ENCODE peak calls at places on chromosomes 7 and 10, in five cellular contexts. One of them, this sample, is unnamed.

GRCh38 chr10:78937388-78937787 is 131.4 kb upstream of the ZMIZ1 start:
- DNase-seq in OCI-LY7: no peak
- DNase-seq in cortex of kidney: no peak
- DNase-seq in sciatic nerve: no peak
- DNase-seq in NCI-H510A treated with DMSO at 0.1 percent for 48 hours: no peak
- DNase-seq in this sample: no peak

GRCh38 chr10:133315847-133316246 is 7.1 kb downstream of the ZNF511 start:
- DNase-seq in OCI-LY7: peak
- DNase-seq in NCI-H510A treated with DMSO at 0.1 percent for 48 hours: no peak
- DNase-seq in cortex of kidney: no peak
- DNase-seq in sciatic nerve: no peak
- DNase-seq in this sample: peak

GRCh38 chr10:133308431-133309110 is at the start of the genes TUBGCP2 and ZNF511:
- DNase-seq in sciatic nerve: peak
- DNase-seq in cortex of kidney: no peak
- DNase-seq in NCI-H510A treated with DMSO at 0.1 percent for 48 hours: peak
- DNase-seq in OCI-LY7: peak
- DNase-seq in this sample: peak

GRCh38 chr10:62618576-62619408 is 185.7 kb upstream of the ADO start:
- DNase-seq in OCI-LY7: peak
- DNase-seq in NCI-H510A treated with DMSO at 0.1 percent for 48 hours: no peak
- DNase-seq in sciatic nerve: no peak
- DNase-seq in cortex of kidney: no peak
- DNase-seq in this sample: peak

GRCh38 chr10:114110174-114110972 is 63.6 kb downstream of the CCDC186 start:
- DNase-seq in sciatic nerve: no peak
- DNase-seq in cortex of kidney: no peak
- DNase-seq in OCI-LY7: peak
- DNase-seq in NCI-H510A treated with DMSO at 0.1 percent for 48 hours: no peak
- DNase-seq in this sample: no peak

GRCh38 chr7:118053353-118053752 is 130.6 kb upstream of the LSM8 start:
- DNase-seq in sciatic nerve: no peak
- DNase-seq in cortex of kidney: no peak
- DNase-seq in OCI-LY7: no peak
- DNase-seq in NCI-H510A treated with DMSO at 0.1 percent for 48 hours: no peak
- DNase-seq in this sample: no peak

GRCh38 chr10:6401066-6401465 is 179.0 kb downstream of the PRKCQ start:
- DNase-seq in cortex of kidney: no peak
- DNase-seq in NCI-H510A treated with DMSO at 0.1 percent for 48 hours: no peak
- DNase-seq in sciatic nerve: no peak
- DNase-seq in OCI-LY7: no peak
- DNase-seq in this sample: no peak

GRCh38 chr10:6299234-6299633 is 96.5 kb downstream of the PFKFB3 start:
- DNase-seq in cortex of kidney: no peak
- DNase-seq in OCI-LY7: no peak
- DNase-seq in NCI-H510A treated with DMSO at 0.1 percent for 48 hours: no peak
- DNase-seq in sciatic nerve: no peak
- DNase-seq in this sample: no peak

GRCh38 chr10:63480237-63480636 is 14.5 kb upstream of the JMJD1C start:
- DNase-seq in cortex of kidney: no peak
- DNase-seq in OCI-LY7: no peak
- DNase-seq in NCI-H510A treated with DMSO at 0.1 percent for 48 hours: no peak
- DNase-seq in sciatic nerve: no peak
- DNase-seq in this sample: no peak

GRCh38 chr10:110016037-110016436 is 8.3 kb downstream of the ADD3 start:
- DNase-seq in sciatic nerve: no peak
- DNase-seq in cortex of kidney: no peak
- DNase-seq in NCI-H510A treated with DMSO at 0.1 percent for 48 hours: no peak
- DNase-seq in OCI-LY7: peak
- DNase-seq in this sample: no peak

GRCh38 chr7:69411018-69411417 is 187.3 kb upstream of the AUTS2 start:
- DNase-seq in sciatic nerve: no peak
- DNase-seq in OCI-LY7: no peak
- DNase-seq in NCI-H510A treated with DMSO at 0.1 percent for 48 hours: no peak
- DNase-seq in cortex of kidney: no peak
- DNase-seq in this sample: no peak

GRCh38 chr10:21364196-21365114 is 161.0 kb downstream of the SKIDA1 start:
- DNase-seq in OCI-LY7: no peak
- DNase-seq in sciatic nerve: no peak
- DNase-seq in cortex of kidney: no peak
- DNase-seq in NCI-H510A treated with DMSO at 0.1 percent for 48 hours: no peak
- DNase-seq in this sample: no peak

GRCh38 chr10:113961261-113961938 is 82.3 kb upstream of the ADRB1 start:
- DNase-seq in sciatic nerve: no peak
- DNase-seq in cortex of kidney: no peak
- DNase-seq in NCI-H510A treated with DMSO at 0.1 percent for 48 hours: peak
- DNase-seq in OCI-LY7: peak
- DNase-seq in this sample: no peak

GRCh38 chr7:66452165-66452564 is 176.5 kb upstream of the KCTD7 start:
- DNase-seq in sciatic nerve: no peak
- DNase-seq in OCI-LY7: no peak
- DNase-seq in cortex of kidney: no peak
- DNase-seq in NCI-H510A treated with DMSO at 0.1 percent for 48 hours: no peak
- DNase-seq in this sample: no peak

GRCh38 chr7:85972504-85973141 is 671.1 kb upstream of the GRM3 start:
- DNase-seq in sciatic nerve: no peak
- DNase-seq in cortex of kidney: no peak
- DNase-seq in OCI-LY7: no peak
- DNase-seq in NCI-H510A treated with DMSO at 0.1 percent for 48 hours: no peak
- DNase-seq in this sample: no peak

GRCh38 chr7:82865856-82866255 is 296.8 kb downstream of the PCLO start:
- DNase-seq in NCI-H510A treated with DMSO at 0.1 percent for 48 hours: no peak
- DNase-seq in sciatic nerve: no peak
- DNase-seq in OCI-LY7: no peak
- DNase-seq in cortex of kidney: no peak
- DNase-seq in this sample: no peak

GRCh38 chr7:111756687-111757178 is 194.4 kb upstream of the IMMP2L start:
- DNase-seq in sciatic nerve: peak
- DNase-seq in OCI-LY7: no peak
- DNase-seq in cortex of kidney: no peak
- DNase-seq in NCI-H510A treated with DMSO at 0.1 percent for 48 hours: no peak
- DNase-seq in this sample: no peak

GRCh38 chr10:132735341-132735775 is 50.6 kb downstream of the NKX6-2 start:
- DNase-seq in OCI-LY7: no peak
- DNase-seq in sciatic nerve: no peak
- DNase-seq in cortex of kidney: no peak
- DNase-seq in NCI-H510A treated with DMSO at 0.1 percent for 48 hours: no peak
- DNase-seq in this sample: no peak

GRCh38 chr7:1246170-1246870 is 13.6 kb downstream of the UNCX start:
- DNase-seq in sciatic nerve: no peak
- DNase-seq in NCI-H510A treated with DMSO at 0.1 percent for 48 hours: no peak
- DNase-seq in cortex of kidney: no peak
- DNase-seq in OCI-LY7: no peak
- DNase-seq in this sample: no peak

GRCh38 chr7:90626011-90626410 is 29.9 kb downstream of the CDK14 start:
- DNase-seq in sciatic nerve: no peak
- DNase-seq in cortex of kidney: no peak
- DNase-seq in NCI-H510A treated with DMSO at 0.1 percent for 48 hours: no peak
- DNase-seq in OCI-LY7: no peak
- DNase-seq in this sample: no peak

GRCh38 chr7:150947761-150948680 is 30.1 kb downstream of the KCNH2 start:
- DNase-seq in sciatic nerve: peak
- DNase-seq in OCI-LY7: no peak
- DNase-seq in NCI-H510A treated with DMSO at 0.1 percent for 48 hours: no peak
- DNase-seq in cortex of kidney: no peak
- DNase-seq in this sample: no peak

GRCh38 chr7:109868215-109868614 is 1222.7 kb upstream of the LRRN3 start:
- DNase-seq in OCI-LY7: no peak
- DNase-seq in sciatic nerve: no peak
- DNase-seq in NCI-H510A treated with DMSO at 0.1 percent for 48 hours: peak
- DNase-seq in cortex of kidney: no peak
- DNase-seq in this sample: no peak

GRCh38 chr7:142104550-142105527 is 6.7 kb upstream of the MGAM2 start:
- DNase-seq in NCI-H510A treated with DMSO at 0.1 percent for 48 hours: no peak
- DNase-seq in cortex of kidney: no peak
- DNase-seq in OCI-LY7: no peak
- DNase-seq in sciatic nerve: no peak
- DNase-seq in this sample: no peak

GRCh38 chr7:12607134-12607533 is 36.6 kb downstream of the SCIN start:
- DNase-seq in NCI-H510A treated with DMSO at 0.1 percent for 48 hours: peak
- DNase-seq in sciatic nerve: no peak
- DNase-seq in OCI-LY7: no peak
- DNase-seq in cortex of kidney: no peak
- DNase-seq in this sample: no peak

GRCh38 chr7:2978403-2978802 is 65.3 kb downstream of the CARD11 start:
- DNase-seq in NCI-H510A treated with DMSO at 0.1 percent for 48 hours: no peak
- DNase-seq in cortex of kidney: no peak
- DNase-seq in sciatic nerve: no peak
- DNase-seq in OCI-LY7: peak
- DNase-seq in this sample: peak

GRCh38 chr10:109992485-109992884 is 15.3 kb upstream of the ADD3 start:
- DNase-seq in cortex of kidney: no peak
- DNase-seq in OCI-LY7: no peak
- DNase-seq in NCI-H510A treated with DMSO at 0.1 percent for 48 hours: no peak
- DNase-seq in sciatic nerve: no peak
- DNase-seq in this sample: no peak

GRCh38 chr10:7264313-7264741 is 146.5 kb downstream of the SFMBT2 start:
- DNase-seq in NCI-H510A treated with DMSO at 0.1 percent for 48 hours: no peak
- DNase-seq in cortex of kidney: no peak
- DNase-seq in OCI-LY7: no peak
- DNase-seq in sciatic nerve: no peak
- DNase-seq in this sample: no peak

GRCh38 chr10:29409241-29410051 is 120.6 kb downstream of the LYZL1 start:
- DNase-seq in NCI-H510A treated with DMSO at 0.1 percent for 48 hours: peak
- DNase-seq in OCI-LY7: no peak
- DNase-seq in cortex of kidney: peak
- DNase-seq in sciatic nerve: peak
- DNase-seq in this sample: no peak

GRCh38 chr7:2968176-2968575 is 75.5 kb downstream of the CARD11 start:
- DNase-seq in cortex of kidney: no peak
- DNase-seq in OCI-LY7: no peak
- DNase-seq in NCI-H510A treated with DMSO at 0.1 percent for 48 hours: peak
- DNase-seq in sciatic nerve: peak
- DNase-seq in this sample: no peak

GRCh38 chr10:118585234-118585633 is 10.2 kb downstream of the PRLHR start:
- DNase-seq in OCI-LY7: no peak
- DNase-seq in sciatic nerve: no peak
- DNase-seq in NCI-H510A treated with DMSO at 0.1 percent for 48 hours: no peak
- DNase-seq in cortex of kidney: no peak
- DNase-seq in this sample: no peak

GRCh38 chr10:18681971-18682403 is 22.8 kb downstream of the ARL5B start:
- DNase-seq in sciatic nerve: no peak
- DNase-seq in OCI-LY7: no peak
- DNase-seq in cortex of kidney: no peak
- DNase-seq in NCI-H510A treated with DMSO at 0.1 percent for 48 hours: no peak
- DNase-seq in this sample: no peak

GRCh38 chr10:79137826-79138225 is 69.1 kb downstream of the ZMIZ1 start:
- DNase-seq in sciatic nerve: no peak
- DNase-seq in cortex of kidney: no peak
- DNase-seq in NCI-H510A treated with DMSO at 0.1 percent for 48 hours: no peak
- DNase-seq in OCI-LY7: peak
- DNase-seq in this sample: peak

GRCh38 chr10:91579351-91579985 is 53.4 kb downstream of the PPP1R3C start:
- DNase-seq in cortex of kidney: no peak
- DNase-seq in NCI-H510A treated with DMSO at 0.1 percent for 48 hours: no peak
- DNase-seq in OCI-LY7: no peak
- DNase-seq in sciatic nerve: no peak
- DNase-seq in this sample: no peak

GRCh38 chr7:24956021-24956420 is 24.0 kb downstream of the OSBPL3 start:
- DNase-seq in cortex of kidney: no peak
- DNase-seq in OCI-LY7: no peak
- DNase-seq in NCI-H510A treated with DMSO at 0.1 percent for 48 hours: no peak
- DNase-seq in sciatic nerve: no peak
- DNase-seq in this sample: no peak

GRCh38 chr7:42065942-42066341 is 171.1 kb downstream of the GLI3 start:
- DNase-seq in sciatic nerve: no peak
- DNase-seq in NCI-H510A treated with DMSO at 0.1 percent for 48 hours: no peak
- DNase-seq in cortex of kidney: no peak
- DNase-seq in OCI-LY7: no peak
- DNase-seq in this sample: no peak

GRCh38 chr7:105141068-105141467 is 127.1 kb downstream of the KMT2E start:
- DNase-seq in sciatic nerve: no peak
- DNase-seq in NCI-H510A treated with DMSO at 0.1 percent for 48 hours: no peak
- DNase-seq in cortex of kidney: no peak
- DNase-seq in OCI-LY7: peak
- DNase-seq in this sample: peak

GRCh38 chr7:5445991-5446594 is 22.5 kb upstream of the TNRC18 start:
- DNase-seq in sciatic nerve: no peak
- DNase-seq in NCI-H510A treated with DMSO at 0.1 percent for 48 hours: no peak
- DNase-seq in cortex of kidney: no peak
- DNase-seq in OCI-LY7: no peak
- DNase-seq in this sample: no peak